ENCODE peak calls at places on chromosomes 12 and 14, in seven cellular contexts. B is adipocyte, A is cardiac muscle cell, K is coronary artery, U is epithelial cell of esophagus, Q is HCT116, V is BJ. W is an unnamed sample.

GRCh38 chr14:19838433-19838832 is 34.9 kb downstream of the OR4N2 start:
- DNase-seq in A (no peak), U (no peak), B (no peak), K (no peak), Q (no peak), V (no peak), W (no peak)

GRCh38 chr14:29465095-29465494 is 462.6 kb downstream of the PRKD1 start:
- DNase-seq in V (no peak), A (no peak), K (no peak), Q (no peak), U (no peak), B (no peak), W (no peak)

GRCh38 chr12:88338486-88338885 is 196.4 kb downstream of the TMTC3 start:
- DNase-seq in V (no peak), A (no peak), Q (no peak), U (no peak), K (no peak), B (no peak), W (no peak)

GRCh38 chr14:64706552-64707193 is 2.4 kb downstream of the PLEKHG3 start:
- DNase-seq in Q (no peak), U (no peak), V (no peak), K (peak; percentile 72), B (no peak), A (no peak), W (no peak)

GRCh38 chr12:80230068-80230467 is 130.7 kb downstream of the OTOGL start:
- DNase-seq in V (no peak), Q (peak; percentile 4), B (no peak), U (no peak), K (no peak), A (peak; percentile 69), W (peak; percentile 22)

GRCh38 chr12:108257004-108257403 is 82.1 kb downstream of the CMKLR1 start:
- DNase-seq in U (no peak), K (no peak), B (no peak), V (no peak), Q (no peak), A (no peak), W (no peak)

GRCh38 chr12:69476276-69477017 is 6.3 kb downstream of the FRS2 start:
- DNase-seq in A (no peak), U (no peak), K (no peak), B (no peak), Q (no peak), V (no peak), W (no peak)

GRCh38 chr14:22597265-22597664 is 835 bp upstream of the ABHD4 start:
- DNase-seq in U (no peak), Q (no peak), V (no peak), A (peak; percentile 30), B (no peak), K (no peak), W (no peak)

GRCh38 chr12:47709277-47710048 is 3.6 kb upstream of the RPAP3 start:
- DNase-seq in V (no peak), U (no peak), B (no peak), K (no peak), Q (no peak), A (no peak), W (no peak)

GRCh38 chr12:1948883-1949282 is 30.4 kb upstream of the CACNA2D4 start:
- DNase-seq in K (no peak), U (no peak), Q (no peak), A (no peak), B (no peak), V (no peak), W (no peak)

GRCh38 chr12:2637371-2637770 is 157.4 kb upstream of the FKBP4 start:
- DNase-seq in Q (no peak), V (no peak), B (no peak), K (no peak), A (no peak), U (no peak), W (no peak)

GRCh38 chr12:27573972-27574371 is 50.0 kb downstream of the PPFIBP1 start:
- DNase-seq in V (peak; percentile 88), Q (peak; percentile 37), A (no peak), B (peak; percentile 57), K (no peak), U (peak; percentile 36), W (peak; percentile 98)

GRCh38 chr12:49885663-49886461 is 17.8 kb downstream of the FAIM2 start:
- DNase-seq in Q (no peak), V (no peak), U (no peak), K (no peak), A (no peak), B (no peak), W (no peak)

GRCh38 chr14:65637780-65638179 is 225.2 kb downstream of the FUT8 start:
- DNase-seq in U (peak; percentile 82), K (no peak), V (no peak), A (no peak), Q (no peak), B (no peak), W (no peak)

GRCh38 chr12:92288533-92288932 is 142.9 kb upstream of the BTG1 start:
- DNase-seq in B (no peak), V (no peak), U (no peak), K (no peak), A (no peak), Q (no peak), W (no peak)

GRCh38 chr14:72924332-72924731 is 1.9 kb upstream of the DCAF4 start:
- DNase-seq in B (no peak), K (no peak), Q (no peak), U (no peak), A (peak; percentile 83), V (no peak), W (no peak)

GRCh38 chr14:21526672-21527319 is 650 bp upstream of the SALL2 start:
- DNase-seq in U (no peak), K (no peak), A (peak; percentile 60), V (no peak), B (no peak), Q (no peak), W (no peak)

GRCh38 chr12:66716522-66716921 is 37.6 kb upstream of the GRIP1 start:
- DNase-seq in B (no peak), A (no peak), V (no peak), K (no peak), U (no peak), Q (no peak), W (no peak)

GRCh38 chr14:104557086-104557485 is 22.5 kb upstream of the C14orf180 start:
- DNase-seq in K (no peak), V (no peak), A (no peak), U (no peak), B (no peak), Q (no peak), W (no peak)

GRCh38 chr14:52051861-52052260 is 17.0 kb downstream of the NID2 start:
- DNase-seq in A (no peak), V (no peak), B (no peak), K (no peak), Q (no peak), U (no peak), W (no peak)

GRCh38 chr12:75877588-75878381 is 153.8 kb downstream of the PHLDA1 start:
- DNase-seq in B (peak; percentile 40), Q (no peak), K (no peak), A (peak; percentile 35), U (peak; percentile 19), V (no peak), W (no peak)

GRCh38 chr14:55585854-55586253 is 5.8 kb downstream of the KTN1 start:
- DNase-seq in V (no peak), Q (no peak), B (peak; percentile 53), U (peak; percentile 35), A (no peak), K (no peak), W (no peak)

GRCh38 chr12:11677752-11678151 is 28.3 kb downstream of the ETV6 start:
- DNase-seq in A (no peak), K (no peak), Q (no peak), B (no peak), U (no peak), V (no peak), W (no peak)

GRCh38 chr12:95995238-95996031 is 709 bp downstream of the HAL start:
- DNase-seq in U (no peak), K (no peak), B (no peak), A (no peak), V (no peak), Q (no peak), W (no peak)

GRCh38 chr14:83058068-83058467 is 1524.4 kb upstream of the SEL1L start:
- DNase-seq in Q (no peak), B (no peak), V (no peak), K (no peak), A (no peak), U (no peak), W (no peak)

GRCh38 chr12:88993655-88994054 is 358.6 kb downstream of the DUSP6 start:
- DNase-seq in B (peak; percentile 84), U (peak; percentile 65), V (peak; percentile 31), Q (peak; percentile 63), K (no peak), A (peak; percentile 43), W (peak; percentile 39)

GRCh38 chr12:116236986-116237385 is 40.5 kb downstream of the MED13L start:
- DNase-seq in B (peak; percentile 30), U (no peak), K (no peak), A (no peak), V (no peak), Q (no peak), W (no peak)

GRCh38 chr12:77122661-77123060 is 57.3 kb upstream of the E2F7 start:
- DNase-seq in K (no peak), U (no peak), V (no peak), A (no peak), Q (no peak), B (peak; percentile 55), W (no peak)

GRCh38 chr12:32390572-32391219 is 8.7 kb upstream of the FGD4 start:
- DNase-seq in V (no peak), U (peak; percentile 41), A (no peak), B (no peak), Q (no peak), K (no peak), W (no peak)

GRCh38 chr12:104790296-104791125 is 167.6 kb downstream of the SLC41A2 start:
- DNase-seq in Q (peak; percentile 22), B (peak; percentile 2), U (no peak), A (peak; percentile 52), K (no peak), V (no peak), W (no peak)
- H3K4me3 ChIP-seq in Q (peak overlapping the region; percentile 43), B (no peak overlapping the region), U (no peak overlapping the region), A (no peak overlapping the region), K (no peak overlapping the region), V (no peak overlapping the region), W (no peak overlapping the region)

DNA sequence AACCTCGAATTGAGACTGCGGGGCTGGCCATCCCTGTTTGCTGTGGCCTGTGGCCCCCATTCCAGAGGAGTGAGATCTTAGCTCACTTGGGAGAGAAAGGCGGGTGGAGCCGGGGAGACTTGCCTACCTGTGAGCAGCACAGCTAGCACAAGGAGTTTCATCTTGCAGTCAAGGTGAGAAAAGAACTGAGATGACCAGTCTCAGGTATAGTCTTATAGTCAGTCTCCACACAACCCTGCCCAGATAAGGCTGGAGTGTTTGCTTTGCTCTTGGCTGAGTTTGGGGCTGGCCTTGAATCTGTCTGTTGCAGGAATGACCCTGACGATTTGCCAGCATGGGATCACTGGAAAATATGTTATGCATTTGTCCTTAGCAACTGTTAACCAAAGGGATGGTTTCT is at the start of gene PLA2G1B:
- DNase-seq in K (no peak), Q (no peak), U (no peak), B (no peak), V (no peak), A (no peak), W (no peak)
- H3K4me3 ChIP-seq in K (no peak within 1 kb of the TSS), Q (no peak within 1 kb of the TSS), U (no peak within 1 kb of the TSS), B (no peak within 1 kb of the TSS), V (no peak within 1 kb of the TSS), A (no peak within 1 kb of the TSS), W (no peak within 1 kb of the TSS)

GRCh38 chr12:120110550-120111501 is 5.7 kb downstream of the RAB35 start:
- DNase-seq in B (no peak), A (no peak), Q (no peak), U (peak; percentile 22), K (no peak), V (no peak), W (no peak)
- H3K4me3 ChIP-seq in B (no peak overlapping the region), A (no peak overlapping the region), Q (no peak overlapping the region), U (no peak overlapping the region), K (no peak overlapping the region), V (no peak overlapping the region), W (no peak overlapping the region)

GRCh38 chr12:93686572-93687365 is 9.6 kb downstream of the CRADD start:
- DNase-seq in Q (no peak), A (no peak), V (no peak), K (no peak), U (no peak), B (no peak), W (no peak)
- H3K4me3 ChIP-seq in Q (no peak overlapping the region), A (no peak overlapping the region), V (no peak overlapping the region), K (no peak overlapping the region), U (no peak overlapping the region), B (no peak overlapping the region), W (no peak overlapping the region)

W was measured in skeletal muscle cell.